ENCODE peak calls at places on chromosomes 13 and 19, in five cellular contexts. Y is K562, Z is HepG2, J is HCT116, F is A549. O is an unnamed sample. For H3K4me1, the result is how much of the 10 kb centered on the place peaks cover.

GRCh38 chr13:21138561-21138960 is 37.8 kb downstream of the SKA3 start:
- DNase-seq in Z (no peak), Y (no peak), F (no peak), J (no peak), O (peak)

GRCh38 chr13:71603255-71603654 is 263.7 kb downstream of the DACH1 start:
- DNase-seq in Y (no peak), F (no peak), Z (no peak), J (no peak), O (no peak)

GRCh38 chr19:47438793-47439220 is 19.5 kb upstream of the MEIS3 start:
- DNase-seq in Y (no peak), J (no peak), Z (no peak), F (no peak), O (no peak)

GRCh38 chr13:97015661-97016350 is 21.5 kb upstream of the OXGR1 start:
- DNase-seq in Z (no peak), J (no peak), F (no peak), Y (no peak), O (no peak)

GRCh38 chr13:76725211-76725610 is 161.0 kb downstream of the KCTD12 start:
- DNase-seq in Z (no peak), F (no peak), Y (no peak), J (no peak), O (peak)

GRCh38 chr19:9995079-9995478 is 15.2 kb downstream of the COL5A3 start:
- DNase-seq in Y (no peak), F (no peak), Z (no peak), J (no peak), O (no peak)

GRCh38 chr13:32164622-32165268 is 133.2 kb downstream of the FRY start:
- DNase-seq in F (peak), Y (peak), J (peak), Z (peak), O (peak)

GRCh38 chr19:33132425-33132824 is 511 bp downstream of the WDR88 start:
- DNase-seq in Y (no peak), Z (no peak), J (no peak), F (peak), O (no peak)

GRCh38 chr13:44224433-44225149 is 149.0 kb upstream of the SERP2 start:
- DNase-seq in Y (no peak), Z (no peak), F (no peak), J (no peak), O (no peak)

GRCh38 chr13:111862836-111863815 is 203.8 kb upstream of the SOX1 start:
- DNase-seq in F (no peak), Y (no peak), Z (no peak), J (no peak), O (no peak)

GRCh38 chr19:12202250-12202649 is 39.4 kb downstream of the ZNF136 start:
- DNase-seq in Y (peak), J (no peak), Z (peak), F (no peak), O (no peak)

GRCh38 chr19:329876-330275 is 14.7 kb downstream of the MIER2 start:
- DNase-seq in Y (no peak), J (no peak), F (no peak), Z (no peak), O (no peak)

GRCh38 chr13:30292325-30292724 is 15.0 kb downstream of the KATNAL1 start:
- DNase-seq in Z (no peak), Y (no peak), F (no peak), J (no peak), O (no peak)

GRCh38 chr13:50805805-50806204 is 37.7 kb downstream of the DLEU7 start:
- DNase-seq in Z (peak), J (peak), Y (no peak), F (no peak), O (no peak)

GRCh38 chr19:28737021-28737525 is 475.9 kb downstream of the UQCRFS1 start:
- DNase-seq in Y (peak), Z (peak), F (no peak), J (no peak), O (no peak)

GRCh38 chr13:20148501-20149183 is 12.2 kb downstream of the GJA3 start:
- DNase-seq in J (no peak), F (no peak), Y (no peak), Z (no peak), O (no peak)

GRCh38 chr19:35935911-35936737 is at the start of gene LRFN3:
- DNase-seq in Y (peak), F (peak), Z (peak), J (peak), O (peak)

GRCh38 chr13:99968521-99969367 is 2.8 kb downstream of the ZIC5 start:
- DNase-seq in J (no peak), F (no peak), Z (no peak), Y (no peak), O (no peak)

GRCh38 chr19:28217064-28217463 is 995.9 kb downstream of the UQCRFS1 start:
- DNase-seq in J (no peak), Y (no peak), Z (no peak), F (no peak), O (no peak)

GRCh38 chr19:5497297-5497696 is 42.1 kb downstream of the ZNRF4 start:
- DNase-seq in Y (no peak), Z (no peak), J (no peak), F (no peak), O (no peak)

GRCh38 chr13:30125422-30126073 is 181.8 kb downstream of the KATNAL1 start:
- DNase-seq in Z (peak), F (peak), Y (no peak), J (no peak), O (no peak)

GRCh38 chr19:35044317-35045117 is 3.0 kb downstream of the HPN start:
- DNase-seq in Y (peak), J (no peak), Z (peak), F (peak), O (peak)

GRCh38 chr13:30841161-30841560 is 64.9 kb upstream of the MEDAG start:
- DNase-seq in Z (no peak), F (no peak), J (no peak), Y (no peak), O (no peak)

GRCh38 chr13:57409121-57409520 is 222.4 kb upstream of the PCDH17 start:
- DNase-seq in J (no peak), F (no peak), Z (no peak), Y (no peak), O (no peak)

GRCh38 chr19:6011794-6012193 is 33.9 kb upstream of the RANBP3 start:
- DNase-seq in Y (no peak), Z (no peak), J (no peak), F (no peak), O (no peak)

GRCh38 chr13:110874508-110874960 is 40.3 kb downstream of the ANKRD10 start:
- DNase-seq in F (peak), J (peak), Y (peak), Z (peak), O (peak)

GRCh38 chr13:48094404-48094780 is 512 bp downstream of the MED4 start:
- DNase-seq in Y (peak), J (no peak), Z (no peak), F (no peak), O (peak)

GRCh38 chr13:44272692-44273091 is 100.9 kb upstream of the SERP2 start:
- DNase-seq in J (no peak), F (no peak), Y (peak), Z (no peak), O (no peak)

GRCh38 chr19:4044927-4045557 is 21.7 kb downstream of the ZBTB7A start:
- DNase-seq in Y (no peak), J (no peak), F (no peak), Z (no peak), O (no peak)
- TF ChIP-seq MAX in Y (no peak), J (no peak), F (no peak), Z (no peak), O (no peak)

GRCh38 chr19:1438035-1438932 is at the start of gene RPS15:
- DNase-seq in J (peak), Y (peak), F (peak), Z (peak), O (peak)
- TF ChIP-seq POLR2A in J (peak), Y (peak), F (peak), Z (peak), O (peak)

DNA sequence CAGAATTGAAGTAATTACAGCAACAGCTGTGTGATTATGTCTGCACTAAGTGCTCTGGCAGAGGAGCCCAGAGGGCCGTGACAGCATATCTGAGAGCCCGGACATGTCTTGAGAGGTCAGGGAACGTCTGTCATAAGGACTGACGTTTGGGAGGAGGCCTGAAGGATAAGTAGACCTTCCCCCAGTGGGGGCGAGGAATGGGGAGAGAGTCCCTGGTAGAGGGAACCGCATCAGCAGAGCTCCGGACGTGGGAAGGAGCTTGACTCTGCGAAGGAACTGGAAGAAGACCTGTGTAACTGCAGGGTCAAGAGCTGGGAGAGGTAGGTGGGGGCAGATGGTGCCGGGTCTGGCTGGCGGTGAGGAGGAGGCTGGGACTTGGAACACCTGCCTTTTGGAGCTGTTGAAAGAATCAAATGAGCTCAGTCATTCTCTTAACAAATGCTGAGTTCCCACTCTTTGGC is 130.2 kb downstream of the SIPA1L3 start:
- DNase-seq in Z (no peak), F (no peak), Y (peak), J (no peak), O (no peak)
- H3K4me1 ChIP-seq in Z (under half), F (under half), Y (under half), J (under half), O (under half)

GRCh38 chr19:16588824-16589577 is 16.8 kb upstream of the SLC35E1 start:
- DNase-seq in Y (no peak), J (no peak), Z (no peak), F (no peak), O (no peak)

GRCh38 chr19:16587031-16588023 is 15.1 kb upstream of the SLC35E1 start:
- DNase-seq in Y (no peak), Z (no peak), J (no peak), F (no peak), O (no peak)

GRCh38 chr19:16586477-16586871 is 14.3 kb upstream of the SLC35E1 start:
- DNase-seq in F (no peak), J (no peak), Z (no peak), Y (no peak), O (no peak)

GRCh38 chr19:16589917-16590316 is 17.7 kb upstream of the SLC35E1 start:
- DNase-seq in F (no peak), Z (no peak), Y (no peak), J (no peak), O (no peak)

DNA sequence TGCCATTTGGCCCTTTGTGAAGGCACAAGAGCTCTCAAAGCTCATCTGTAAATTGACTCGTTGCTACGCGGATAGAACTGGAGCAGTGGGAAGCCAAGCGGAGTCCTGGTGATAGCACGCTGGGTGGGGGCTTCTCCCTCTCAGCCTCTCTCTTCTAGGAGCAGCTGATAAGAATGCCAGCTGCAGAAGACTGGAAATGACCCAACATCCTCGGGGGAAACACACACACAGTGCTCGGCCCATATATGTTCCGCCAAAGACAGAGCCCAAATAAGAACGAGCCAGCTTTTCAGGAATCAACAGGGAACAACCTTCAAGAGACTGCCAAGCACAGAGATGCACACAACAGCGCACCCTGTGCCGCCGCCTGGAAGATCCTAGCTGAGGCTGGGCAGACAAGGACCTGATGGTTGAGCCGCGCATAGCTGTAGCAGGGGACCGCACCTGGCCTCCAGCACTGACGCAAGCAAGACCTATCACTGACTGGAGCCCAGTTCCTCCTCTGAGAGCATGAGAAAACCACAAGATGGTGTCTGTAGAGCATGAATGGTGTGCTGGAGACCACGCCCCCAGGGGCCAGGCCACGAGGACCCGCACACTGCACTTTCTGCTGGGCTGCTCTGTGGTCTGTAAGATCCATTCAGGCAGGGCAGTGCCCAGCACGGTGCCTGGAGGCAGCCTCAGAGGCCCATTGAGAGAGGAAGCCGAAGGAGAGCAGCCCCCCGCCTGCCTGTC is 16.0 kb upstream of the SLC35E1 start:
- DNase-seq in J (no peak), F (no peak), Z (no peak), Y (peak), O (peak)
- TF ChIP-seq MAX in J (no peak), F (no peak), Z (no peak), Y (peak), O (no peak)

GRCh38 chr19:45879055-45879454 is 6.9 kb downstream of the IRF2BP1 start:
- DNase-seq in Z (no peak), Y (no peak), J (no peak), F (no peak), O (no peak)

GRCh38 chr19:45878043-45878794 is 7.7 kb downstream of the IRF2BP1 start:
- DNase-seq in F (no peak), Y (no peak), Z (peak), J (no peak), O (no peak)

GRCh38 chr19:45874620-45874966 is 10.5 kb downstream of the FOXA3 start:
- DNase-seq in F (no peak), J (no peak), Z (peak), Y (no peak), O (no peak)

GRCh38 chr19:45876161-45876410 is 9.9 kb downstream of the IRF2BP1 start:
- DNase-seq in J (no peak), F (no peak), Y (peak), Z (no peak), O (no peak)

GRCh38 chr19:45876411-45877197 is 9.3 kb downstream of the IRF2BP1 start:
- DNase-seq in F (no peak), Y (peak), Z (peak), J (no peak), O (peak)
- TF ChIP-seq POLR2A in F (no peak), Y (peak), Z (peak), J (no peak), O (no peak)

GRCh38 chr19:50512112-50512998 is 1.4 kb downstream of the ASPDH start:
- DNase-seq in F (no peak), Y (no peak), J (no peak), Z (no peak), O (no peak)
- H3K4me1 ChIP-seq in F (under half), Y (under half), J (under half), Z (under half), O (under half)

GRCh38 chr19:3663838-3664237 is 36.4 kb downstream of the PIP5K1C start:
- DNase-seq in Y (no peak), Z (no peak), J (no peak), F (no peak), O (no peak)

GRCh38 chr19:3665681-3666544 is 34.4 kb downstream of the PIP5K1C start:
- DNase-seq in Y (peak), Z (peak), J (no peak), F (peak), O (peak)

GRCh38 chr19:3667766-3668165 is 32.5 kb downstream of the PIP5K1C start:
- DNase-seq in F (no peak), Y (no peak), J (no peak), Z (no peak), O (no peak)

GRCh38 chr19:3667037-3667638 is 33.1 kb downstream of the PIP5K1C start:
- DNase-seq in Y (no peak), Z (no peak), F (no peak), J (no peak), O (no peak)

DNA sequence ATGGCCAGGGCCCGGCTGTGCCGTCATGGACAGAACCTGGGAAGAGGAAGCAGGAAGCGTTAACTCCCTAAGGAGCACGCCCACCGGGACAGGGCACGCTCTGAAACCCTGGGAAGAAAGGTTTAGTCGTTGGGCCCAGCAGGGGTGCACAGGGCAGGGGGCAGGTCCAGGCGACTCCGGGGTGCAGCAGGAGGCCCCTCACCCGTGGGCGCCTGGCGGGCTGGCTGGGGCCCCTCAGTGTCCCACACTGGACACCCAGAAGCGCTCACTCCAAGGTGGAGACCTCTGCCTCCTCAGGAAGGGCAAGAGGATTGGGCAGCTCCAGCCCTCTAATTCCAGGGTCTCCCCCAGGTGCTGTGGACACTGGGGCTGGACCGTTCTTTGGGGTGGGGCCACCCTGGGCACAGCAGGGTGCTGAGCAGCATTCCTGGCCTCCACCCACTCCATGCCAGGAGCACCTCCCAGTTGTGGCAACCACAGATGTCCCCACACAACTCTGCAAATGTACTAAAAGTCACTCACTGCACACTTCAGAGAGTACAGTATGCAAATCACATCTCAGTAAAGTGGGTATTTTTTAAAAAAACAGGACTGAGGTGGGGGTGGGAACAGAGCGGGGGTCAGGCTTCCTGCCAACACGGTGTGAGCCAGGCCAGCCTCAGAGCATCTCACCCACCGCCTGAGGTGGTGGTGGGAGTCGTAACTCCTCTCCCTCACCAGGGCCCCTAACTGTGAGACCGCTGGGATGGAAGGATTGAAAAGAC is 35.2 kb downstream of the PIP5K1C start:
- DNase-seq in Y (no peak), Z (no peak), J (no peak), F (no peak), O (no peak)
- TF ChIP-seq MAX in Y (no peak), Z (no peak), J (no peak), F (no peak), O (no peak)

DNA sequence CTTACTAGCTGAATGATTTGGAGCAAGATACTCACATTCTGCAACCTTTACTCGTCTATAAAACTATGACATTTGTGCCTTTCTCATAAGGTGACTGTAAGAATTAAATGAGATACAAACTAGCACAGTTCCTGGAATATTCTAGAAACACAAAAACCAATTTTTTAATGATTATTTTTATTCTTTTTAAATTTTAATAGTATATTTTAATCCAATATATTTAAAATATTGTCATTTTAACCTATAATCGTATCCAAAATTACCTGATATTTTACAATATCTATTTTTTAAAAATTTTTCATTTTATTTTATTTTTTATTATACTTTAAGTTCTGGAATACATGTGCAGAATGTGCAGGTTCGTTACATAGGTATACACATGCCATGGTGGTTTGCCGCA is 238.1 kb downstream of the OLFM4 start:
- DNase-seq in Z (no peak), F (no peak), J (no peak), Y (no peak), O (no peak)
- TF ChIP-seq POLR2A in Z (no peak), F (no peak), J (no peak), Y (no peak), O (no peak)